ENCODE peak calls at places on chromosomes 6 and 20, in ten cellular contexts. K, S, B, E, G, T, X, L, Q and P are unnamed samples.

GRCh38 chr20:63574829-63575720 is 1.0 kb upstream of the HELZ2 start:
- DNase-seq in X (no peak), L (no peak), G (no peak), T (no peak), B (no peak), E (no peak), K (no peak), Q (no peak), S (no peak), P (no peak)

GRCh38 chr20:24653306-24653705 is 183.9 kb downstream of the SYNDIG1 start:
- DNase-seq in L (no peak), S (no peak), Q (no peak), E (no peak), B (no peak), T (peak), X (no peak), K (no peak), G (no peak), P (no peak)

GRCh38 chr6:126539022-126539421 is 199.1 kb downstream of the CENPW start:
- DNase-seq in X (no peak), K (no peak), Q (no peak), L (no peak), E (no peak), T (no peak), G (no peak), S (no peak), B (no peak), P (no peak)

GRCh38 chr20:37500311-37500710 is 20.7 kb upstream of the NNAT start:
- DNase-seq in G (no peak), T (no peak), Q (no peak), K (no peak), E (no peak), X (no peak), L (no peak), S (no peak), B (no peak), P (no peak)

GRCh38 chr20:14445902-14446301 is 108.5 kb upstream of the FLRT3 start:
- DNase-seq in G (no peak), X (no peak), T (no peak), L (no peak), S (no peak), K (no peak), B (no peak), Q (no peak), E (no peak), P (no peak)

GRCh38 chr6:137283940-137284910 is 65.0 kb upstream of the IFNGR1 start:
- DNase-seq in Q (no peak), G (no peak), E (no peak), L (no peak), T (no peak), X (no peak), S (no peak), B (no peak), K (no peak), P (no peak)

GRCh38 chr20:51812861-51813260 is 10.5 kb upstream of the SALL4 start:
- DNase-seq in T (peak), K (no peak), X (no peak), E (no peak), S (no peak), G (no peak), L (no peak), B (no peak), Q (no peak), P (no peak)

GRCh38 chr6:51299649-51300380 is 481.1 kb downstream of the TFAP2B start:
- DNase-seq in Q (no peak), G (no peak), L (peak), T (no peak), K (no peak), B (no peak), X (no peak), E (no peak), S (no peak), P (no peak)

GRCh38 chr6:24524801-24525200 is 30.0 kb downstream of the ALDH5A1 start:
- DNase-seq in T (no peak), K (peak), S (no peak), Q (no peak), X (no peak), B (no peak), L (no peak), E (no peak), G (no peak), P (no peak)

GRCh38 chr6:77133031-77133430 is 330.3 kb downstream of the HTR1B start:
- DNase-seq in E (no peak), B (no peak), T (no peak), L (no peak), G (no peak), Q (no peak), K (no peak), S (no peak), X (no peak), P (no peak)

GRCh38 chr6:47079638-47080037 is 37.5 kb upstream of the ADGRF1 start:
- DNase-seq in Q (no peak), B (no peak), L (no peak), T (no peak), G (no peak), X (no peak), S (no peak), K (no peak), E (no peak), P (no peak)

GRCh38 chr6:86937219-86938079 is at the start of gene HTR1E:
- DNase-seq in T (no peak), E (no peak), X (peak), L (peak), G (peak), B (no peak), Q (peak), K (peak), S (peak), P (no peak)

GRCh38 chr20:17796096-17796563 is 96.4 kb downstream of the BANF2 start:
- DNase-seq in B (no peak), X (peak), T (peak), S (no peak), Q (no peak), L (no peak), E (peak), G (no peak), K (peak), P (peak)

GRCh38 chr20:61753196-61753942 is 312.3 kb downstream of the TAF4 start:
- DNase-seq in L (no peak), Q (no peak), B (no peak), G (no peak), K (no peak), T (no peak), E (no peak), X (no peak), S (no peak), P (no peak)

GRCh38 chr20:60598528-60598927 is 640.3 kb downstream of the CDH26 start:
- DNase-seq in X (no peak), G (no peak), B (no peak), T (no peak), E (no peak), Q (peak), K (no peak), S (peak), L (no peak), P (no peak)

GRCh38 chr20:21391495-21392298 is 5.6 kb downstream of the NKX2-4 start:
- DNase-seq in K (no peak), X (no peak), E (no peak), L (no peak), Q (peak), T (no peak), B (no peak), S (no peak), G (no peak), P (no peak)

GRCh38 chr6:73984851-73985250 is 288.8 kb downstream of the CD109 start:
- DNase-seq in G (no peak), Q (no peak), K (no peak), B (no peak), E (no peak), L (no peak), X (no peak), T (no peak), S (no peak), P (no peak)

GRCh38 chr20:63265891-63266515 is 6.6 kb upstream of the ARFGAP1 start:
- DNase-seq in G (no peak), Q (no peak), L (no peak), B (no peak), K (no peak), T (no peak), E (no peak), X (no peak), S (no peak), P (no peak)

GRCh38 chr20:2751347-2751867 is 49.0 kb downstream of the CPXM1 start:
- DNase-seq in Q (no peak), X (no peak), K (no peak), L (peak), S (no peak), E (no peak), B (no peak), T (no peak), G (no peak), P (no peak)

GRCh38 chr20:64079273-64080012 is at the start of gene RGS19:
- DNase-seq in X (peak), L (peak), K (peak), E (peak), B (peak), T (peak), G (no peak), Q (peak), S (no peak), P (no peak)

GRCh38 chr6:43895656-43896055 is 125.6 kb downstream of the VEGFA start:
- DNase-seq in B (no peak), E (no peak), S (no peak), Q (no peak), K (no peak), X (no peak), T (no peak), G (no peak), L (no peak), P (no peak)

GRCh38 chr20:62003567-62004405 is 61.9 kb downstream of the TAF4 start:
- DNase-seq in S (no peak), G (no peak), L (no peak), B (no peak), Q (peak), K (no peak), T (no peak), X (no peak), E (no peak), P (no peak)

DNA sequence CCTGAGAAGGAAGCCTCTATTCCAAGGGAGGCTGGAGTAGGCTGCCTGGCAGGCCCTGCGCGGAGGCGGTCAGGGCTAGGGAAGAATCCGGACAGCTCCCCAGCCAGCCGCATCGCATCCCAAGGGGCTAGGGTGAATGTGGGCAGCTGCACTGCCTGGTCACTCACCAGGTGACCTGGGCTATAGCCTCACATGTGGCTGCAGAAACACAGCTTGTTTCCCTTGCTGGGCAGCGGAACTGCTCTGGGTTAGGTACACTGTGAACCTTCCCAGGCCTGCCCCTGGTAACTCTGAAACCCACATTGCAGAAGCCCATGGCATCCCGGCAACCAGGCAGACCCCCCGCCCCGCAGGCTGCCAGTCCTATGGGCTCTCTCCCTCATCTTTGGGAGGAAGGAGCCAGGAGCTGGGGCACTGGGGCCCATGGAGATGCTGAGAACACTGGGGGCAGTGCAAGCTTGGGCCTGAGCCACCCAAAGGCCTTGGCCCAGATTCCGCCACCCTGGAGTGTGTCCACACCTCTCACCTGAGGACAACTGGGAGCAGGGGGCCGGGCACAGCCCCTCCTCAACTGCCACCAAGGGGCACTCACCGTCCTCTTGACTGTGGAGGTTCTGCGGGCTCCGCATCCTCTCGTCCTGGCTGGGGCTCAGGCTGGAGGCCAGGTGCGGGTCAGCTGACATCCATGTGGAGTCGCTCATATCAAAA is 111.0 kb downstream of the NOL4L start:
- DNase-seq in E (no peak), Q (peak), S (no peak), T (no peak), G (no peak), X (peak), L (no peak), K (no peak), B (no peak), P (no peak)
- H3K4me3 ChIP-seq in E (peak), Q (no peak), S (peak), T (no peak), G (peak), X (peak), L (no peak), K (no peak), B (peak), P (peak)

GRCh38 chr6:145457556-145457955 is 277.8 kb downstream of the EPM2A start:
- DNase-seq in T (no peak), L (no peak), K (no peak), X (no peak), B (no peak), E (no peak), Q (no peak), S (no peak), G (no peak), P (no peak)

GRCh38 chr6:145454006-145454405 is 281.3 kb downstream of the EPM2A start:
- DNase-seq in S (no peak), K (no peak), G (no peak), Q (no peak), T (no peak), B (no peak), E (no peak), L (no peak), X (no peak), P (no peak)

GRCh38 chr6:145453376-145453775 is 281.9 kb downstream of the EPM2A start:
- DNase-seq in X (no peak), T (no peak), E (no peak), L (no peak), Q (no peak), B (no peak), S (no peak), K (no peak), G (no peak), P (no peak)
- TF ChIP-seq CTCF in X (no peak), T (no peak), E (no peak), L (no peak), Q (peak), B (no peak), S (peak), K (no peak), G (no peak), P (no peak)

DNA sequence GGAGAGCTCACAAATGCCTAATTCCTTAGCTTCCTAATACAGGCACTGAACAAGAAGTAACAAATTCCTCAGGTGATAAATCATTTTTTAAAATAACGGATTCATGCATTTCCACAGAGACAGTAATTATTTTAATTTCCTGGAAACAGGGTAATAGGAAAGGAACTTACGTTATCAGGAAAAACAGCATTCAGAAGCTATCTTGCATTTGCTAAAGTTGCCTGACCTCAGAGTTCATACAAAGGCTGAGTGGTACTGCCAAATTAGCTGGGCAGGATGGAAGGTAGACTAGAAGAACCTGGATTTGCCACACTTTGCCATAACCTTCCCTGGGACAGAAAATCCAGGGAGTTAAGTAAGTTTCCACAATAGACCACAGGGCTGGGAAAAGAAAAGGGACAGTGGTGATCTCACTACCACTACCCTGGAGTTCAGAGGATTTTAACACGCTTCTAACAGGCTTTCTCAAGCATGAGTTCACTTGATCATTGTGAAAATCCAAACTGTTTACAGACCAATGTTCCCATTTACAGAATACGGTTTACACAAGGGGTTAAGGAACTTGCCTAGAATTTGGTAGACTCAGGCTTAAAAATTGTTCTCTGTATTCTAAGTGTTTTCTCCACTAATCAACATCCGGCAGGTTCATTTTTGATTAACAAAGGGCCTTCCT is 57.0 kb downstream of the KIF13A start:
- DNase-seq in G (no peak), K (no peak), E (no peak), Q (no peak), T (no peak), B (no peak), S (peak), L (no peak), X (no peak), P (no peak)
- H3K27ac ChIP-seq in G (peak), K (no peak), E (peak), Q (no peak), T (peak), B (no peak), S (peak), L (no peak), X (peak), P (peak)

DNA sequence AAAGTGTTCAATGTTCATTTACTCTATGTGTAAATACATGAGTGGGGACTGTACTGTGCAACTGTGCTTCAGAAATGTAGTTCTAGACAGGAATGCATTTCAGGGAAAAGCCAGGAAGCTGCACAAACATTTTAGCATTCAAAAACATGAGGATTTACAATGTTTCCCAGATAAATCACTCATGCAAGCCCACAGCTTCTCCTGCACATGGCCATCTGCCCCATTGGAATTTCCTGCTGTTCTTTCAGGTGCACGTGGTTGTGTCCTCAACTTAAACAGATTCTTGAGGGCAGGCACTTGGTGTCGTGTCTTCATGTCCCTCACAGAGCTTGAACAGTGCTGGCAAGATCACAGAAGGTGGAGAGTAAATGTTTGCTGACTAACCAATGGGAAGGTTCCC is 101.5 kb downstream of the UNC5CL start:
- DNase-seq in G (no peak), Q (no peak), B (no peak), K (no peak), E (no peak), L (no peak), T (no peak), X (no peak), S (no peak), P (no peak)
- H3K4me3 ChIP-seq in G (no peak), Q (no peak), B (no peak), K (no peak), E (no peak), L (no peak), T (no peak), X (no peak), S (no peak), P (no peak)

GRCh38 chr20:45487231-45487635 is 17.7 kb downstream of the WFDC2 start:
- DNase-seq in S (no peak), G (no peak), L (no peak), B (no peak), X (no peak), T (no peak), Q (peak), K (no peak), E (no peak), P (no peak)
- TF ChIP-seq CTCF in S (peak), G (peak), L (no peak), B (no peak), X (no peak), T (no peak), Q (no peak), K (no peak), E (no peak), P (no peak)

DNA sequence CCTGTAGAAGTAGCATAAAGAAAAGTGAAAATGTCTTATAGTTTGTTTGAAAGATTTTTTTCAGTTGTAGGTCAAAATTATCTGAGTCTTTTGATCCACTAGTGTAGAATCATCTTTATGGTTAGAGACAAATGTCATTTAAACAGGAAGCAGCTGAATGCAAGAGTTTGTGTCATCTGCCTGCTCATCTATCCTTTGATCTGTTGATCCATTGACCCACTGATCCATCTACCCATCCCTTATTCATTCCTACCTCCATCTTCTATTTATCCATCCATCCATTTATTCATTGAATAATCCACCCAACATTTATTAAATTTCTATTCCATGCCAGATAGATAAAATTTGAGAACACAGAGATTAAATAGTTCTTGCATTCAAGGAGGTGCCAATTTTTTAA is 62.6 kb downstream of the MKKS start:
- DNase-seq in Q (no peak), G (no peak), X (no peak), E (no peak), B (no peak), L (no peak), S (no peak), K (no peak), T (no peak), P (no peak)
- H3K27ac ChIP-seq in Q (no peak), G (no peak), X (no peak), E (no peak), B (no peak), L (no peak), S (no peak), K (no peak), T (no peak), P (no peak)

DNA sequence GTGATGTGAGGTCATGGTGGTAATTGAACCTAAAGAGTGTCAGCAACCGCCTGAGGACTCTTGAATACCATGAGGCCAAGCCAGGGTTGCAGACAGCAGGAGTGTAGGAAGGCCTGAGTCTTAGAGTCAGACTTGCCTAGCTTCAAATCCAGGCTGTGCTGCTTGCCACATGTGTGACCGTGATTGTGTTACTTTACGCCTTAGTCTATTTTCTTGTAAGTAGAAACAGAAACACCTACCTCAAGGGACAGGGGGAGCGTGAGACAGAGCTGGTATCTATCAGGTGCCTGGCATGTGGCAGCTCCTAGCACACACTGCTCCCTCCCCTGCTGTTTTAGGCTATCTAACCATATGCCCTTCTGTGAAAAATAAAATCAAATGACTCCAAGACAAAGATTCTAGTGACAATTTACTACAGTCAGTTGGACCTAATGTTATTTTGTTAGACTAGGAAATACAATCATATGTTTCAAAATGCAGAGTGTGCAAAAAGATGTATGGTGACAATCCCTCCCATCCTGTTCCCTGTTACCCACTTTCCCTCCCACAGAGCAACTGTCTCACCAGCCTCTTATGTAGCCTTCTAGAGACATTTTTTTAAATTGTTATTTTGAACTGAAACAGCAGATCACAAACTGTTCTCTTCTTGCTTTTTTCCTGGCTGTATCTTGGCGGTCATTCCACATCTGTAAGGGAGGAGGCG is 21.7 kb downstream of the TAF8 start:
- DNase-seq in E (no peak), T (no peak), Q (no peak), L (no peak), S (no peak), B (no peak), X (no peak), K (no peak), G (no peak), P (no peak)
- H3K4me3 ChIP-seq in E (no peak), T (no peak), Q (no peak), L (no peak), S (no peak), B (no peak), X (no peak), K (no peak), G (no peak), P (no peak)